ENCODE peak calls at places on chromosomes 2 and 18, in four cellular contexts. O is lower lobe of right lung, N is T-helper 9 cell, A is epithelial cell of esophagus. C is an unnamed sample.

GRCh38 chr2:3173031-3173430 is 204.6 kb downstream of the EIPR1 start:
- DNase-seq in A (no peak), O (peak), N (no peak), C (no peak)

GRCh38 chr18:6284761-6285160 is 129.9 kb downstream of the L3MBTL4 start:
- DNase-seq in N (no peak), A (no peak), O (no peak), C (no peak)

GRCh38 chr2:147569426-147569825 is 275.4 kb upstream of the ACVR2A start:
- DNase-seq in N (no peak), A (peak), O (no peak), C (no peak)

GRCh38 chr2:8615252-8616083 is 66.4 kb upstream of the ID2 start:
- DNase-seq in N (no peak), O (peak), A (no peak), C (no peak)

GRCh38 chr2:117856415-117857210 is 42.1 kb downstream of the DDX18 start:
- DNase-seq in O (no peak), A (peak), N (no peak), C (no peak)

GRCh38 chr2:42567806-42568429 is 514 bp upstream of the MTA3 start:
- DNase-seq in N (no peak), O (peak), A (no peak), C (peak)

GRCh38 chr2:10584242-10584753 is 105.5 kb downstream of the NOL10 start:
- DNase-seq in N (no peak), O (no peak), A (peak), C (no peak)

GRCh38 chr2:150023044-150023443 is 435.5 kb upstream of the MMADHC start:
- DNase-seq in A (no peak), O (no peak), N (no peak), C (no peak)

GRCh38 chr2:207796585-207797350 is 27.1 kb upstream of the FZD5 start:
- DNase-seq in N (no peak), A (peak), O (peak), C (no peak)

GRCh38 chr18:45056907-45057306 is 376.2 kb downstream of the SETBP1 start:
- DNase-seq in O (no peak), N (no peak), A (no peak), C (no peak)

GRCh38 chr2:99562516-99562915 is 72.7 kb upstream of the REV1 start:
- DNase-seq in O (no peak), A (no peak), N (no peak), C (no peak)

GRCh38 chr18:23933407-23933806 is 81.1 kb upstream of the TTC39C start:
- DNase-seq in O (no peak), A (no peak), N (no peak), C (no peak)

GRCh38 chr18:45167109-45167551 is 448.1 kb upstream of the SLC14A2 start:
- DNase-seq in O (no peak), A (peak), N (no peak), C (no peak)

GRCh38 chr2:168559187-168559586 is 103.1 kb downstream of the CERS6 start:
- DNase-seq in O (no peak), N (no peak), A (peak), C (no peak)

GRCh38 chr2:40130251-40130994 is 321.5 kb downstream of the SLC8A1 start:
- DNase-seq in O (no peak), N (no peak), A (no peak), C (no peak)

GRCh38 chr2:8821276-8822217 is 15.9 kb downstream of the KIDINS220 start:
- DNase-seq in A (peak), N (no peak), O (no peak), C (no peak)

GRCh38 chr2:70133521-70134348 is 46.5 kb downstream of the PCBP1 start:
- DNase-seq in O (peak), N (peak), A (no peak), C (no peak)

GRCh38 chr18:1018211-1018651 is 113.6 kb downstream of the ADCYAP1 start:
- DNase-seq in A (peak), O (no peak), N (no peak), C (no peak)

GRCh38 chr2:46493241-46493970 is 14.0 kb downstream of the TMEM247 start:
- DNase-seq in N (no peak), O (no peak), A (peak), C (no peak)

GRCh38 chr18:31581498-31582197 is 10.0 kb upstream of the TTR start:
- DNase-seq in O (no peak), N (no peak), A (peak), C (no peak)

GRCh38 chr2:98647636-98648035 is 39.2 kb downstream of the UNC50 start:
- DNase-seq in A (peak), O (no peak), N (no peak), C (no peak)

GRCh38 chr2:128380061-128380889 is 61.6 kb upstream of the HS6ST1 start:
- DNase-seq in O (peak), A (no peak), N (no peak), C (no peak)

GRCh38 chr18:907171-907879 is 2.7 kb downstream of the ADCYAP1 start:
- DNase-seq in A (no peak), N (no peak), O (peak), C (no peak)

GRCh38 chr2:28224648-28225471 is 167.8 kb upstream of the FOSL2 start:
- DNase-seq in A (peak), O (no peak), N (no peak), C (no peak)

GRCh38 chr2:235594041-235594440 is 100.2 kb downstream of the AGAP1 start:
- DNase-seq in N (no peak), O (no peak), A (peak), C (no peak)

GRCh38 chr2:147327636-147328035 is 517.2 kb upstream of the ACVR2A start:
- DNase-seq in N (no peak), A (no peak), O (no peak), C (no peak)

GRCh38 chr2:188466761-188467160 is 175.1 kb downstream of the GULP1 start:
- DNase-seq in A (peak), O (no peak), N (no peak), C (no peak)

GRCh38 chr2:86107031-86107430 is 996 bp downstream of the PTCD3 start:
- DNase-seq in O (no peak), N (no peak), A (peak), C (no peak)

GRCh38 chr2:240689975-240690374 is 1.7 kb upstream of the AQP12A start:
- DNase-seq in O (no peak), N (no peak), A (no peak), C (no peak)

GRCh38 chr2:40384714-40385113 is 67.2 kb downstream of the SLC8A1 start:
- DNase-seq in A (peak), O (no peak), N (no peak), C (no peak)

GRCh38 chr2:58606799-58607198 is 365.7 kb upstream of the FANCL start:
- DNase-seq in N (no peak), A (no peak), O (no peak), C (no peak)

GRCh38 chr2:188333751-188334524 is 42.3 kb downstream of the GULP1 start:
- DNase-seq in N (no peak), A (no peak), O (no peak), C (no peak)

GRCh38 chr2:7744827-7745226 is 827.6 kb downstream of the RNF144A start:
- DNase-seq in N (peak), O (no peak), A (peak), C (no peak)

GRCh38 chr2:180571559-180571958 is 408.8 kb upstream of the UBE2E3 start:
- DNase-seq in A (peak), N (no peak), O (no peak), C (no peak)

GRCh38 chr2:204127238-204127637 is 190.7 kb downstream of the ICOS start:
- DNase-seq in A (peak), N (no peak), O (no peak), C (no peak)

GRCh38 chr2:173021939-173022371 is 53.7 kb upstream of the MAP3K20 start:
- DNase-seq in A (peak), N (no peak), O (no peak), C (no peak)

GRCh38 chr18:7021994-7022840 is 95.4 kb downstream of the LAMA1 start:
- DNase-seq in A (peak), N (no peak), O (no peak), C (no peak)